ENCODE peak calls at places on chromosomes 16 and 17, in six cellular contexts. I is cardiac fibroblast, Y is fibroblast of pulmonary artery, N is NCI-H1092 treated with DMSO at 0.1 percent for 48 hours, C is posterior cingulate gyrus, Q is skeletal muscle cell. Z is an unnamed sample.

GRCh38 chr17:11986939-11987329 is 10.3 kb downstream of the ZNF18 start:
- DNase-seq in I (peak; percentile 73), Y (peak; percentile 76), N (no peak), C (no peak), Q (no peak), Z (no peak)

GRCh38 chr17:38536661-38537060 is 69.1 kb downstream of the SRCIN1 start:
- DNase-seq in I (no peak), Y (no peak), N (no peak), C (no peak), Q (no peak), Z (no peak)

GRCh38 chr17:75689441-75689873 is 22.3 kb downstream of the SAP30BP start:
- DNase-seq in I (no peak), Y (no peak), N (no peak), C (no peak), Q (no peak), Z (peak; percentile 72)

GRCh38 chr16:85211247-85211910 is 99.1 kb upstream of the CIBAR2 start:
- DNase-seq in I (peak; percentile 64), Y (peak; percentile 50), N (no peak), C (peak; percentile 67), Q (no peak), Z (no peak)

GRCh38 chr16:69311533-69312388 is 611 bp downstream of the VPS4A start:
- DNase-seq in I (peak; percentile 24), Y (peak; percentile 13), N (peak; percentile 29), C (peak; percentile 88), Q (no peak), Z (no peak)

GRCh38 chr16:17499223-17499902 is 28.6 kb upstream of the XYLT1 start:
- DNase-seq in I (no peak), Y (no peak), N (no peak), C (no peak), Q (no peak), Z (no peak)

GRCh38 chr17:67212716-67213417 is 32.1 kb downstream of the HELZ start:
- DNase-seq in I (peak; percentile 58), Y (peak; percentile 52), N (no peak), C (no peak), Q (peak; percentile 39), Z (peak; percentile 48)

GRCh38 chr16:14302031-14302398 is 230.9 kb downstream of the MRTFB start:
- DNase-seq in I (peak; percentile 83), Y (peak; percentile 66), N (peak; percentile 45), C (peak; percentile 55), Q (peak; percentile 14), Z (peak; percentile 81)

GRCh38 chr17:35766489-35766877 is 5.8 kb downstream of the C17orf50 start:
- DNase-seq in I (no peak), Y (no peak), N (no peak), C (no peak), Q (no peak), Z (no peak)

Z was measured in NCI-H226.